ENCODE peak calls at places on chromosome 3, in six cellular contexts. V, M, E, W, I and L are unnamed samples.

GRCh38 chr3:136952292-136952691 is 5.5 kb upstream of the IL20RB start:
- DNase-seq in M (no peak), V (no peak), W (no peak), E (no peak), I (no peak), L (no peak)

GRCh38 chr3:158792709-158793108 is 9.1 kb upstream of the MFSD1 start:
- DNase-seq in W (peak; percentile 98), V (no peak), M (peak; percentile 43), E (no peak), I (peak; percentile 88), L (peak; percentile 87)

GRCh38 chr3:43794776-43795175 is 104.0 kb downstream of the ABHD5 start:
- DNase-seq in I (peak; percentile 25), E (no peak), M (peak; percentile 75), W (no peak), V (no peak), L (peak; percentile 49)

GRCh38 chr3:192571197-192571791 is 156.0 kb downstream of the FGF12 start:
- DNase-seq in E (peak; percentile 67), W (peak; percentile 43), V (peak; percentile 38), I (peak; percentile 1), M (peak; percentile 62), L (no peak)

GRCh38 chr3:122533931-122534334 is 19.2 kb upstream of the KPNA1 start:
- DNase-seq in W (peak; percentile 79), V (no peak), I (peak; percentile 49), M (peak; percentile 89), E (no peak), L (no peak)

GRCh38 chr3:45978348-45978747 is 17.3 kb downstream of the FYCO1 start:
- DNase-seq in V (no peak), I (no peak), E (no peak), M (peak; percentile 75), W (no peak), L (no peak)

GRCh38 chr3:168604767-168605166 is 509.0 kb upstream of the GOLIM4 start:
- DNase-seq in M (no peak), W (no peak), E (no peak), V (no peak), I (no peak), L (no peak)

GRCh38 chr3:196287066-196287404 is 491 bp downstream of the PCYT1A start:
- DNase-seq in V (no peak), W (no peak), I (no peak), E (no peak), M (no peak), L (no peak)

GRCh38 chr3:147298511-147298982 is 107.8 kb downstream of the ZIC4 start:
- DNase-seq in W (peak; percentile 98), I (peak; percentile 97), E (no peak), M (peak; percentile 25), V (no peak), L (peak; percentile 99)

GRCh38 chr3:12993022-12993622 is 80.1 kb downstream of the IQSEC1 start:
- DNase-seq in V (no peak), I (no peak), E (no peak), M (peak; percentile 25), W (no peak), L (no peak)

GRCh38 chr3:101813817-101814440 is 34.9 kb downstream of the NXPE3 start:
- DNase-seq in E (no peak), V (no peak), W (no peak), M (peak; percentile 62), I (no peak), L (no peak)

GRCh38 chr3:8756671-8757070 is 12.7 kb downstream of the OXTR start:
- DNase-seq in W (no peak), V (no peak), E (no peak), I (no peak), M (no peak), L (no peak)

GRCh38 chr3:5791558-5791957 is 604.1 kb downstream of the EDEM1 start:
- DNase-seq in V (no peak), W (no peak), M (peak; percentile 64), E (no peak), I (no peak), L (no peak)

GRCh38 chr3:170178631-170179030 is 2.9 kb downstream of the PHC3 start:
- DNase-seq in I (no peak), W (no peak), V (no peak), M (no peak), E (no peak), L (no peak)

GRCh38 chr3:47134311-47134710 is 29.6 kb downstream of the SETD2 start:
- DNase-seq in W (no peak), I (no peak), V (no peak), M (no peak), E (no peak), L (no peak)

GRCh38 chr3:47227678-47228077 is 54.9 kb downstream of the KIF9 start:
- DNase-seq in W (no peak), M (no peak), E (no peak), I (no peak), V (no peak), L (no peak)

GRCh38 chr3:30112904-30113484 is 493.4 kb upstream of the TGFBR2 start:
- DNase-seq in I (no peak), V (no peak), E (no peak), W (peak; percentile 11), M (peak; percentile 43), L (peak; percentile 21)

GRCh38 chr3:15497984-15498383 is 23.5 kb downstream of the COLQ start:
- DNase-seq in M (no peak), E (no peak), W (no peak), V (no peak), I (no peak), L (no peak)

GRCh38 chr3:48466386-48467109 is 20.0 kb downstream of the ATRIP start:
- DNase-seq in M (no peak), W (no peak), V (no peak), E (peak; percentile 68), I (no peak), L (no peak)

GRCh38 chr3:42010530-42010929 is 48.6 kb upstream of the ULK4 start:
- DNase-seq in I (no peak), M (no peak), W (no peak), E (no peak), V (peak; percentile 59), L (no peak)